ENCODE peak calls at places on chromosomes 3 and 15, in four cellular contexts. V is heart left ventricle, X is adrenal gland, Z is heart right ventricle. E is an unnamed sample. For H3K4me1, the result is how much of the 10 kb centered on the place peaks cover.

GRCh38 chr3:126937533-126938432 is 45.1 kb upstream of the PLXNA1 start:
- DNase-seq in V (no peak), X (no peak), Z (peak), E (no peak)

GRCh38 chr3:46406786-46407611 is at the start of the genes CCR5AS and CCRL2:
- DNase-seq in V (peak), X (peak), Z (peak), E (peak)

GRCh38 chr3:82080792-82081191 is 319.3 kb upstream of the GBE1 start:
- DNase-seq in V (no peak), X (no peak), Z (no peak), E (no peak)

GRCh38 chr3:147960791-147961190 is 551.6 kb downstream of the ZIC1 start:
- DNase-seq in V (no peak), X (no peak), Z (no peak), E (no peak)

GRCh38 chr3:195257454-195258448 is 13.2 kb downstream of the XXYLT1 start:
- DNase-seq in V (no peak), X (peak), Z (no peak), E (no peak)

GRCh38 chr3:173529062-173529711 is 131.6 kb downstream of the NLGN1 start:
- DNase-seq in V (no peak), X (no peak), Z (no peak), E (no peak)

GRCh38 chr3:147872568-147872967 is 463.4 kb downstream of the ZIC1 start:
- DNase-seq in V (no peak), X (no peak), Z (no peak), E (no peak)

GRCh38 chr15:101727186-101727585 is 2.9 kb upstream of the TARS3 start:
- DNase-seq in V (no peak), X (no peak), Z (no peak), E (no peak)

GRCh38 chr3:197793246-197793645 is 2.2 kb downstream of the LRCH3 start:
- DNase-seq in V (no peak), X (no peak), Z (no peak), E (no peak)

GRCh38 chr15:83871808-83872559 is 218.1 kb downstream of the ADAMTSL3 start:
- DNase-seq in V (no peak), X (no peak), Z (no peak), E (no peak)

GRCh38 chr15:76293361-76293760 is 17.9 kb downstream of the ETFA start:
- DNase-seq in V (no peak), X (no peak), Z (no peak), E (no peak)

GRCh38 chr3:138861755-138862333 is 27.1 kb upstream of the PIK3CB start:
- DNase-seq in V (no peak), X (no peak), Z (no peak), E (no peak)

GRCh38 chr15:62606376-62607164 is 436.0 kb upstream of the TPM1 start:
- DNase-seq in V (no peak), X (no peak), Z (no peak), E (no peak)

GRCh38 chr15:68635142-68635541 is 56.3 kb downstream of the CORO2B start:
- DNase-seq in V (peak), X (no peak), Z (peak), E (no peak)

GRCh38 chr3:104846270-104846669 is 520.4 kb upstream of the ALCAM start:
- DNase-seq in V (no peak), X (no peak), Z (no peak), E (no peak)

GRCh38 chr3:46463868-46464241 is 850 bp downstream of the LTF start:
- DNase-seq in V (no peak), X (no peak), Z (no peak), E (no peak)

GRCh38 chr3:66824450-66824849 is 173.7 kb upstream of the KBTBD8 start:
- DNase-seq in V (no peak), X (no peak), Z (no peak), E (no peak)

GRCh38 chr3:66825421-66825820 is 172.7 kb upstream of the KBTBD8 start:
- DNase-seq in V (no peak), X (no peak), Z (no peak), E (no peak)

GRCh38 chr3:66823532-66823931 is 174.6 kb upstream of the KBTBD8 start:
- DNase-seq in V (no peak), X (no peak), Z (no peak), E (no peak)

GRCh38 chr3:66822059-66823009 is 175.8 kb upstream of the KBTBD8 start:
- DNase-seq in V (peak), X (peak), Z (peak), E (peak)

DNA sequence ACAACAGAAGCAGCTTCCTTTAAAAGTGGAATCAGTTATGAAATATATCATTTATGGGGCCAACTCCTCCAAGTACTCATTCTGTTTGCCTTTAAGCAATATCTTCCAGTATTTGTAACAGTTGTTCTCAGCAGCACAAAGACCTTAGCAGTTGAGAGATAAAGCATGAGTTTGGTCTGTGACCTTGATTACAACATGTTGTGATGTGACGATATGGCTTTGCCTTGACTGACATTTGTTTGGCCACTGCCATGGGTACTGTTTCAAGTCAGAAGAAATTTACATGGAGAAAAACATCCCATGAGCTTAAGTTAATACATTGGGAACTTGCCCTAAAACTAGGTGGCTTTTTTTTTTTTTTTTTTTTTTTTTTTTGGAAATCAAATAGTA is 175.1 kb upstream of the KBTBD8 start:
- DNase-seq in V (no peak), X (no peak), Z (no peak), E (no peak)
- H3K4me1 ChIP-seq in V (under half), X (under half), Z (under half), E (under half)

GRCh38 chr15:31217067-31217466 is 109.6 kb upstream of the KLF13 start:
- DNase-seq in V (no peak), X (no peak), Z (no peak), E (no peak)
- H3K4me3 ChIP-seq in V (no peak), X (no peak), Z (peak), E (peak)

DNA sequence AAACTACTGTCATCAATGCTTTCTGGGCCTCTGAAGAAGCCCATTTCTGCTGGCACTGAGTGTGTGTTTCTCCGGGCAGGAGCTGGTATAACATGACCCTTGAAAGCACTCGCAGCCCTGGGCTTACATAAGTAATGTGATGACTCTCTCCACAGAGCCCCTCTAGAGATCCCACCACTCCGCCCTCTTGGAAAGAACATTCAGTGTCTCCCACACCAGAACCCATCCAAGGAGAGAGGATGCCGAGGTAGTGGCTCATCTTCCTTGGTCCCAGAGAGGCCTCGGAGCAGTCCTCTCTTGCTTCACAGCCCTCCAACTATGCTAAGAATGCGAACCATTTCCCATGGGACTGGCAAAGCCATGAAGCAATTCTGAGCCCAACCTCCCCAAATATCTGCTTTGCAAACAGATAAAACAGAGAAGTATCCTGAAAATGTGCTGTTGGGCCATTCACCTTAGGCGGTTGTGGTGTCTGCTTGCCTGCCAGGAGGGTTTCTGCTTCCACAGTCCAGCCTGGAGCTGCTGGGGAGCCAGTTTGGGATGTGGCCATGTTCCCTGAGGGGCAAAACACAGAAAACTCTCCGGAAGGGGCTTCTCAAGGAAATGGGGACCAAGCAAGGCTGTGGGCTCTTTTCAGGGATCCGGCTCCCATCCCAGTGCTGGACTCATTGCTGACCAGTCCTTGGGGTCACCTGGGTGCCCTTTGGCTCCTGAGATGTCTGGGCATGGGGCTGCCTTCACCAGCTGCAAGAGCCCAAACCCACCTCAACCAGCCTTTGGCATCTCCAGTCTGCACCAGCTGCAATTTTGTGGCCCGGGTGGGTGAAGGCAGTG is 47.3 kb downstream of the AMOTL2 start:
- DNase-seq in V (peak), X (peak), Z (no peak), E (peak)
- H3K4me1 ChIP-seq in V (under half), X (under half), Z (under half), E (under half)

DNA sequence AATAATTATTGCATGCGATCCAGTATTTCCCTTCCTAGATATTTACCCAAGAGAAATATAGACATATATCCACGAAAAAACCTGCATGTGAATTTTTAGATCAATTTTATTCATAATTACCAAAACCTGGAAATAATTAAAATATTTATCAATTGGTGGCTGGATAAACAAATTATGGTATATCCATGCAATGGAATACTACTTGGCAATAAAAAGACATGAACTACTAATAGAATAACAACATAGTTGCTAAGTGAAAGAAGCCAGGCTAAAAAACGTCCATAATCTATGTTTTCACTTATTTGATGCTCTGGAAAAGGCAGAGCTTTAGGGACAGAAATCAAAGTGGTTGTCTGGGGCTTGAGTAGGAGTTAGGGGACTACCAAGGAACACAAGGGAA is 20.7 kb downstream of the TEX9 start:
- DNase-seq in V (no peak), X (no peak), Z (no peak), E (no peak)
- H3K4me3 ChIP-seq in V (no peak), X (no peak), Z (no peak), E (no peak)

GRCh38 chr15:78056714-78057269 is 20.7 kb downstream of the TBC1D2B start:
- DNase-seq in V (no peak), X (no peak), Z (peak), E (no peak)

GRCh38 chr15:78057803-78058202 is 19.7 kb downstream of the TBC1D2B start:
- DNase-seq in V (no peak), X (no peak), Z (no peak), E (no peak)

GRCh38 chr15:78054518-78054917 is 23.0 kb downstream of the TBC1D2B start:
- DNase-seq in V (no peak), X (no peak), Z (no peak), E (no peak)

GRCh38 chr15:78054971-78055370 is 22.5 kb downstream of the TBC1D2B start:
- DNase-seq in V (no peak), X (peak), Z (no peak), E (no peak)

DNA sequence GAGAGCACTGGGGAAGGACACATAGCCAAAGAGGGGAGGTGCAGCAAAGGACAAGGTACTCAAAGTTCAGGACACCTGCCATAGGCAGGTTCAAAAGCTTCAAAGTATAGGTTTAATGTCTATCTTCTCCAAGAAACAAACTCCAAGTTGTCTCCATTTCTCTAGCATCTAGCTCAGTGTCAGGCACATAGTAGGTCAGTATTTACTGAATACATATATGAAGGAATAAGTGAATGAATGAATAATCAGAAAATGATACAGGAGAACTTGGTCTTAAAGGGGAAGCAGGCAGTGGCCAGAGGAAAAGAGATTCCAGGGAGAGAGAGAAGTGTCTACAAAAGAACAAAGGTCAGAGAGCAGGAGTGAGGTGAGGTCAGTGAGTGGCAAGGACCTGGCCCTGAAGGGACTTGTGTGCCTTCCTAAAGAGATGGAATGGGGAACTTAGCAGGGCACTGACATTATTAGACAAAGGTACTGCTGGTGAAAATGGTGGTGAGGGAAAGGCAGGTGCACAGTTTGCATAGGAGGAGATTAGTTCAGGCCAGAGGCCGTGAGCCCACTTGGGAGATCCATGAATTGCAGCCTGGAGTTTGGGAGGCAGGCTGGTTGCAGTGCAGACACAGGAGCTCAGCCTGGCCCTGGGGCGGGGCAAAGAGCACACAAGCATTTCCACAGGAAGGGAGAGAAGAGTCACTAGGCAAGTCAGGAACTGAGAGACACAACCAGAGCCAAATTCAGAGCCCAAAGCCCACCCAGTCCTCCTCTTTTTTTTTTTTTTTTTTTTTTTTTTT is 21.4 kb downstream of the TBC1D2B start:
- DNase-seq in V (no peak), X (no peak), Z (no peak), E (no peak)
- H3K4me1 ChIP-seq in V (under half), X (half or more), Z (under half), E (under half)

GRCh38 chr3:8768364-8769087 is 887 bp downstream of the OXTR start:
- DNase-seq in V (no peak), X (no peak), Z (no peak), E (no peak)

GRCh38 chr3:8766148-8766547 is 3.3 kb downstream of the OXTR start:
- DNase-seq in V (no peak), X (no peak), Z (no peak), E (no peak)

GRCh38 chr3:8767667-8768363 is 1.6 kb downstream of the OXTR start:
- DNase-seq in V (no peak), X (no peak), Z (no peak), E (no peak)

GRCh38 chr3:8765528-8765927 is 3.9 kb downstream of the OXTR start:
- DNase-seq in V (no peak), X (no peak), Z (no peak), E (no peak)

GRCh38 chr3:8767181-8767666 is 2.2 kb downstream of the OXTR start:
- DNase-seq in V (no peak), X (no peak), Z (no peak), E (no peak)
- H3K4me3 ChIP-seq in V (no peak), X (no peak), Z (no peak), E (peak)

GRCh38 chr3:129611446-129611800 is 4.9 kb upstream of the PLXND1 start:
- DNase-seq in V (no peak), X (no peak), Z (no peak), E (no peak)
- H3K4me1 ChIP-seq in V (under half), X (half or more), Z (under half), E (under half)